ENCODE peak calls at places on chromosome 2, in ten cellular contexts. A is heart right ventricle, W is cardiac fibroblast, M is uterus, K is cardiac muscle cell, V is fibroblast of lung, Q is brain microvascular endothelial cell, P is PC-9, I is psoas muscle, D is GM23338. H is an unnamed sample.

GRCh38 chr2:238286987-238287386 is 1.4 kb downstream of the PER2 start:
- DNase-seq in A (no peak), W (no peak), M (no peak), K (no peak), V (peak), Q (no peak), P (peak), I (no peak), D (no peak), H (peak)

GRCh38 chr2:50751255-50752069 is 280.5 kb downstream of the NRXN1 start:
- DNase-seq in A (no peak), W (peak), M (no peak), K (peak), V (peak), Q (no peak), P (no peak), I (no peak), D (no peak), H (no peak)

GRCh38 chr2:176067587-176068002 is 16.2 kb downstream of the EVX2 start:
- DNase-seq in A (no peak), W (no peak), M (no peak), K (no peak), V (no peak), Q (no peak), P (no peak), I (no peak), D (peak), H (no peak)

GRCh38 chr2:68824831-68825230 is 46.4 kb downstream of the BMP10 start:
- DNase-seq in A (no peak), W (peak), M (no peak), K (peak), V (peak), Q (peak), P (no peak), I (no peak), D (no peak), H (peak)

GRCh38 chr2:112491946-112492345 is 10.0 kb downstream of the TTL start:
- DNase-seq in A (no peak), W (no peak), M (no peak), K (no peak), V (no peak), Q (no peak), P (no peak), I (no peak), D (no peak), H (no peak)

GRCh38 chr2:58925676-58926081 is 684.6 kb upstream of the FANCL start:
- DNase-seq in A (no peak), W (no peak), M (no peak), K (no peak), V (peak), Q (no peak), P (no peak), I (no peak), D (no peak), H (peak)

GRCh38 chr2:164784376-164784775 is 57.2 kb downstream of the COBLL1 start:
- DNase-seq in A (no peak), W (peak), M (no peak), K (peak), V (peak), Q (peak), P (no peak), I (no peak), D (peak), H (peak)

GRCh38 chr2:9815076-9815475 is 28.2 kb upstream of the TAF1B start:
- DNase-seq in A (no peak), W (no peak), M (no peak), K (no peak), V (no peak), Q (no peak), P (no peak), I (no peak), D (no peak), H (no peak)

GRCh38 chr2:150188177-150188576 is 299.3 kb downstream of the RND3 start:
- DNase-seq in A (no peak), W (peak), M (no peak), K (no peak), V (peak), Q (no peak), P (no peak), I (no peak), D (no peak), H (peak)

GRCh38 chr2:104656496-104657310 is 197.2 kb upstream of the POU3F3 start:
- DNase-seq in A (peak), W (no peak), M (no peak), K (no peak), V (no peak), Q (no peak), P (no peak), I (no peak), D (peak), H (no peak)

GRCh38 chr2:219615894-219616293 is 11.5 kb upstream of the SLC4A3 start:
- DNase-seq in A (no peak), W (no peak), M (no peak), K (no peak), V (no peak), Q (no peak), P (no peak), I (no peak), D (no peak), H (no peak)

GRCh38 chr2:72109291-72109690 is 38.4 kb downstream of the CYP26B1 start:
- DNase-seq in A (no peak), W (no peak), M (no peak), K (no peak), V (no peak), Q (no peak), P (no peak), I (no peak), D (no peak), H (no peak)

GRCh38 chr2:21379140-21379539 is 255.4 kb downstream of the TDRD15 start:
- DNase-seq in A (no peak), W (no peak), M (no peak), K (no peak), V (no peak), Q (no peak), P (no peak), I (no peak), D (no peak), H (no peak)

GRCh38 chr2:179682756-179683155 is 178.7 kb downstream of the ZNF385B start:
- DNase-seq in A (no peak), W (no peak), M (no peak), K (no peak), V (no peak), Q (no peak), P (no peak), I (no peak), D (no peak), H (no peak)

GRCh38 chr2:173153486-173153885 is 77.8 kb downstream of the MAP3K20 start:
- DNase-seq in A (no peak), W (no peak), M (no peak), K (no peak), V (no peak), Q (no peak), P (no peak), I (no peak), D (no peak), H (no peak)

GRCh38 chr2:215619989-215620388 is 184.1 kb upstream of the FN1 start:
- DNase-seq in A (peak), W (no peak), M (no peak), K (peak), V (no peak), Q (no peak), P (peak), I (peak), D (no peak), H (no peak)

GRCh38 chr2:215379039-215379438 is 56.8 kb downstream of the FN1 start:
- DNase-seq in A (no peak), W (no peak), M (no peak), K (no peak), V (no peak), Q (no peak), P (no peak), I (no peak), D (no peak), H (no peak)

GRCh38 chr2:44168684-44169154 is at the start of gene PPM1B:
- DNase-seq in A (peak), W (no peak), M (no peak), K (no peak), V (no peak), Q (no peak), P (peak), I (peak), D (no peak), H (no peak)

GRCh38 chr2:73212448-73213176 is 1.4 kb upstream of the SMYD5 start:
- DNase-seq in A (peak), W (peak), M (peak), K (peak), V (peak), Q (peak), P (peak), I (peak), D (peak), H (peak)

GRCh38 chr2:231132126-231132525 is 7.3 kb upstream of the HTR2B start:
- DNase-seq in A (no peak), W (peak), M (no peak), K (peak), V (peak), Q (no peak), P (no peak), I (no peak), D (peak), H (no peak)

GRCh38 chr2:111037136-111037535 is 83.6 kb upstream of the BCL2L11 start:
- DNase-seq in A (no peak), W (no peak), M (no peak), K (no peak), V (no peak), Q (no peak), P (no peak), I (no peak), D (no peak), H (no peak)

GRCh38 chr2:149661844-149662243 is 74.3 kb upstream of the MMADHC start:
- DNase-seq in A (no peak), W (peak), M (no peak), K (peak), V (peak), Q (peak), P (peak), I (no peak), D (peak), H (peak)

GRCh38 chr2:128997166-128997866 is 678.6 kb upstream of the HS6ST1 start:
- DNase-seq in A (no peak), W (no peak), M (no peak), K (no peak), V (no peak), Q (no peak), P (no peak), I (no peak), D (no peak), H (no peak)

GRCh38 chr2:176494949-176495353 is 225.7 kb downstream of the MTX2 start:
- DNase-seq in A (peak), W (peak), M (peak), K (peak), V (no peak), Q (no peak), P (no peak), I (peak), D (no peak), H (no peak)

GRCh38 chr2:145286716-145287115 is 766.8 kb upstream of the ZEB2 start:
- DNase-seq in A (no peak), W (no peak), M (no peak), K (peak), V (no peak), Q (no peak), P (no peak), I (no peak), D (no peak), H (no peak)

GRCh38 chr2:187569042-187569441 is 14.8 kb upstream of the TFPI start:
- DNase-seq in A (no peak), W (no peak), M (no peak), K (no peak), V (no peak), Q (no peak), P (no peak), I (no peak), D (no peak), H (no peak)

GRCh38 chr2:161204846-161205245 is 44.6 kb downstream of the TANK start:
- DNase-seq in A (no peak), W (no peak), M (no peak), K (no peak), V (no peak), Q (no peak), P (no peak), I (no peak), D (no peak), H (peak)

GRCh38 chr2:189559579-189560272 is 20.9 kb downstream of the SLC40A1 start:
- DNase-seq in A (peak), W (peak), M (no peak), K (peak), V (no peak), Q (no peak), P (no peak), I (no peak), D (no peak), H (no peak)

GRCh38 chr2:189557373-189557772 is 23.2 kb downstream of the SLC40A1 start:
- DNase-seq in A (no peak), W (no peak), M (no peak), K (no peak), V (no peak), Q (no peak), P (no peak), I (no peak), D (no peak), H (no peak)

GRCh38 chr2:189560273-189560586 is 20.4 kb downstream of the SLC40A1 start:
- DNase-seq in A (no peak), W (no peak), M (no peak), K (no peak), V (no peak), Q (no peak), P (no peak), I (no peak), D (no peak), H (no peak)

GRCh38 chr2:189561371-189561948 is 19.1 kb downstream of the SLC40A1 start:
- DNase-seq in A (no peak), W (no peak), M (no peak), K (peak), V (no peak), Q (no peak), P (no peak), I (no peak), D (no peak), H (no peak)

DNA sequence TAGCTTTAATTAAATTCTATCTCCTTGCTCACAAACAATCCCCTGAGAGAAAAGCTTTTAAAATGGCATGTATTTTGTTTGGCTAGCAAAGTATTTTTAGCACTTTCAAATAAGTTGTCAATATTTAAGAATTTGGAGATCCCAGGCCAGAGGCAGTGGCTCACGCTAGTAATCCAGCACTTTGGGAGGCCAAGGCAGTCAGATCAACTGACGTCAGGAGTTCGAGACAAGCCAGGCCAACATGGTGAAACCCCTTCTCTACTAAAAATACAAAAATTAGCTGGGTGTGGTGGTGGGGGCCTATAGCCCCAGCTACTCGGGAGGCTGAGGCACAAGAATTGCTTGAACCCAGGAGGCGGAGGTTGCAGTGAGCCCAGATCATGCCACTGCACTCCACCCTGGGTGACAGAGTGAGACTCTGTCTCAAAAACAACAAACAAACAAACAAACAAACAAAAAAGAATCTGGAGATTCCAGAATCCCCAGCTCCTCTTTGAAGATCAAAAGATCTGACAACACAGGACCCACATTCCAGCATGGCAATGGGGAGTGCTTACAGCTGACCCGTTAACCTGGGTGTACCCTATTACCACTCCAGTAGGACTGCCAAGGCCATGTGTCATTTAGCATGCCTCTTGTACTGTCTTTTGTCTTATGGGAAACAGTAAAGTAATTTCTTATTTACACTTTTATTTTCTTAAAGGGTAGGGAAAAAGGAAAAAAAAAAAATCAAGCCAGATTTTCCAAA is 21.9 kb downstream of the SLC40A1 start:
- DNase-seq in A (peak), W (no peak), M (no peak), K (no peak), V (no peak), Q (no peak), P (no peak), I (no peak), D (peak), H (no peak)
- H3K4me3 ChIP-seq in A (no peak), W (no peak), M (no peak), K (no peak), V (no peak), Q (no peak), P (no peak), I (no peak), D (no peak), H (no peak)

DNA sequence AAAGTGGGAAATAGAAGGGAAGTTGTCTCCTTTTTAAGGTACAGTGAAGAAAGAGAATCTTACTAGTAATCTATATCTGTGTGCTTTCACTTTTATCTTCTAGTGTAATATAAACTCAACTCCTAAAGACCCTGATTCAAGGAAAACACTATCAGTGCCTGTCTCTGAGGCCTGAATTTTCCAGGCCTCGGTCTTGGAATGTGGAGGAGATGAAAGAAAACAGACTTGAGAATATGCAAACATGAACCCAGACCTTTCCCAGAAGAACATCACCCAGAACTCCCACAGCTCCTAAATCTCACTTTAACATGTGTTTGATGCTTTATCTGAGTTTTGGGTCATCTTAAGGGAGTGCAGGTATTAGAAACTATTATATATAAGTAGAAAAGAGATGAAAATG is 51.8 kb downstream of the EPB41L5 start:
- DNase-seq in A (no peak), W (peak), M (no peak), K (no peak), V (no peak), Q (no peak), P (no peak), I (no peak), D (no peak), H (peak)
- TF ChIP-seq CTCF in A (no peak), W (no peak), M (no peak), K (no peak), V (no peak), Q (no peak), P (no peak), I (no peak), D (no peak), H (no peak)

GRCh38 chr2:18047896-18048657 is 169.6 kb downstream of the KCNS3 start:
- DNase-seq in A (peak), W (peak), M (no peak), K (peak), V (peak), Q (no peak), P (peak), I (peak), D (no peak), H (no peak)
- H3K4me3 ChIP-seq in A (no peak), W (no peak), M (no peak), K (no peak), V (no peak), Q (no peak), P (no peak), I (peak), D (no peak), H (no peak)

GRCh38 chr2:28393115-28393836 is 618 bp downstream of the FOSL2 start:
- DNase-seq in A (peak), W (peak), M (peak), K (peak), V (peak), Q (peak), P (peak), I (peak), D (peak), H (peak)

GRCh38 chr2:28391564-28392296 is 928 bp upstream of the FOSL2 start:
- DNase-seq in A (peak), W (peak), M (peak), K (peak), V (peak), Q (peak), P (peak), I (peak), D (peak), H (peak)

GRCh38 chr2:28394331-28394877 is 1.7 kb downstream of the FOSL2 start:
- DNase-seq in A (no peak), W (peak), M (peak), K (peak), V (peak), Q (peak), P (peak), I (peak), D (no peak), H (peak)

GRCh38 chr2:28390857-28391563 is 1.6 kb upstream of the FOSL2 start:
- DNase-seq in A (peak), W (peak), M (peak), K (peak), V (peak), Q (peak), P (peak), I (peak), D (peak), H (no peak)

GRCh38 chr2:28392297-28393114 is at the start of gene FOSL2:
- DNase-seq in A (peak), W (peak), M (peak), K (peak), V (peak), Q (peak), P (peak), I (peak), D (peak), H (peak)
- TF ChIP-seq CTCF in A (no peak), W (no peak), M (no peak), K (no peak), V (no peak), Q (no peak), P (no peak), I (peak), D (no peak), H (no peak)

GRCh38 chr2:158958365-158958764 is 10.1 kb upstream of the TANC1 start:
- DNase-seq in A (no peak), W (no peak), M (no peak), K (no peak), V (no peak), Q (no peak), P (no peak), I (no peak), D (no peak), H (no peak)

GRCh38 chr2:158953926-158954763 is 14.3 kb upstream of the TANC1 start:
- DNase-seq in A (peak), W (peak), M (peak), K (peak), V (peak), Q (peak), P (peak), I (peak), D (no peak), H (peak)

GRCh38 chr2:158949300-158949699 is 19.1 kb upstream of the TANC1 start:
- DNase-seq in A (no peak), W (no peak), M (no peak), K (no peak), V (no peak), Q (no peak), P (no peak), I (no peak), D (no peak), H (no peak)

GRCh38 chr2:158955974-158956373 is 12.5 kb upstream of the TANC1 start:
- DNase-seq in A (no peak), W (no peak), M (no peak), K (no peak), V (no peak), Q (no peak), P (no peak), I (no peak), D (no peak), H (no peak)

GRCh38 chr2:158953454-158953853 is 15.0 kb upstream of the TANC1 start:
- DNase-seq in A (no peak), W (peak), M (peak), K (peak), V (peak), Q (peak), P (no peak), I (no peak), D (no peak), H (peak)
- H3K4me3 ChIP-seq in A (no peak), W (no peak), M (no peak), K (no peak), V (no peak), Q (no peak), P (no peak), I (no peak), D (no peak), H (no peak)

DNA sequence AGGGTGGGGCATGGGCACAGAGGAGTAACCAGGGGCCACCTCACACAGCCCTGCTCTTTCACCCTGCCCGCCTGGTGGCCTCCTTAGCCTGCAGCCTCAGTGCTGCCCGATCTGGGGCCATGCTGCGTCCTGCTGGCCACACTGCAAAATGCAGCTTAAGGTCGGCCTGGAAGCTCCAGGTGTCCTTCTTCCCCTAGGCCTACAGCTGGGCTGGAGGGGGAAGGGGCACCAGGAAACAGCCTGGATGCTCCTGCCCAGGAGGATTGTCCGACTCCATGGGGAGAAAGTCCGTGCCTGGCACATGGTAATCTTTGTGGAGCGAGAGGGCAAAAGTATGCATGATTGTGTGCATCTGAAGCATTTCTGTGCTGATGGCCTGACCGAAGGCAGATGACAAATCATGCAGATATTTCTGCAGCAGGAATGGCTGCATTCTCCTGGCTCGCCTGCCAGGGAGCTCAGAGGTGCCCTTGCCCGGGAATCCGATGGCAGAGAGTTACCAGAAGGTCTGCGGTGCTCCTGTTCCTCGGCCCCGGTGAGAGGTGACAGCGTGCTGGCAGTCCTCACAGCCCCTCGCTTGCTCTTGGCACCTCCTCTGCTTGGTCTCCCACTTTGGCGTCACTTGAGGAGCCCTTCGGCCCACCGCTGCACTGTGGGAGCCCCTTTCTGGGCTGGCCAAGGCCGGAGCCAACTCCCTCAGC is 12.8 kb upstream of the ALPP start:
- DNase-seq in A (no peak), W (peak), M (no peak), K (peak), V (peak), Q (peak), P (peak), I (peak), D (peak), H (peak)
- TF ChIP-seq CTCF in A (no peak), W (peak), M (no peak), K (peak), V (peak), Q (peak), P (peak), I (peak), D (peak), H (peak)

GRCh38 chr2:106105151-106105922 is 88.8 kb downstream of the UXS1 start:
- DNase-seq in A (no peak), W (no peak), M (no peak), K (no peak), V (no peak), Q (no peak), P (no peak), I (no peak), D (no peak), H (no peak)
- H3K4me3 ChIP-seq in A (no peak), W (no peak), M (no peak), K (no peak), V (no peak), Q (no peak), P (no peak), I (no peak), D (no peak), H (no peak)

H was measured in astrocyte of the spinal cord.